ENCODE peak calls at places on chromosomes 2 and 18, in nine cellular contexts. R is GM10248, I is PC-9, A is mucosa of descending colon, E is cardiac fibroblast, J is fibroblast of the aortic adventitia, O is HCT116, U is spleen, Y is AG09319. W is an unnamed sample.

GRCh38 chr18:22324191-22325131 is 93.3 kb downstream of the CTAGE1 start:
- DNase-seq in J (peak), A (peak), I (no peak), E (peak), Y (no peak), U (peak), R (no peak), O (no peak), W (peak)

GRCh38 chr2:72103161-72103560 is 44.5 kb downstream of the CYP26B1 start:
- DNase-seq in E (no peak), R (no peak), A (no peak), I (no peak), O (no peak), J (no peak), U (no peak), Y (no peak), W (no peak)

GRCh38 chr2:134148843-134149472 is 104.9 kb upstream of the MGAT5 start:
- DNase-seq in Y (no peak), J (no peak), E (no peak), O (no peak), I (no peak), R (no peak), U (no peak), A (no peak), W (no peak)

GRCh38 chr2:172772637-172773036 is 37.0 kb downstream of the RAPGEF4 start:
- DNase-seq in U (no peak), J (no peak), O (no peak), A (no peak), R (no peak), Y (no peak), E (peak), I (no peak), W (peak)

GRCh38 chr2:196073521-196073920 is 4.9 kb upstream of the DNAH7 start:
- DNase-seq in Y (no peak), R (no peak), E (no peak), U (no peak), J (no peak), O (no peak), A (peak), I (no peak), W (no peak)

GRCh38 chr2:44912660-44913059 is 28.8 kb upstream of the SIX3 start:
- DNase-seq in A (no peak), R (no peak), U (no peak), E (peak), I (peak), Y (peak), O (no peak), J (peak), W (no peak)

GRCh38 chr18:33440384-33441043 is at the start of gene CCDC178:
- DNase-seq in J (peak), O (no peak), R (peak), I (no peak), U (peak), A (peak), Y (no peak), E (no peak), W (no peak)

GRCh38 chr18:43159091-43159490 is 43.6 kb upstream of the RIT2 start:
- DNase-seq in J (peak), E (peak), O (no peak), R (no peak), Y (no peak), U (no peak), I (no peak), A (no peak), W (no peak)

GRCh38 chr2:109703076-109703475 is 88.9 kb downstream of the SOWAHC start:
- DNase-seq in U (no peak), A (no peak), Y (no peak), O (no peak), E (peak), I (peak), R (no peak), J (no peak), W (no peak)

GRCh38 chr18:6331872-6332271 is 82.8 kb downstream of the L3MBTL4 start:
- DNase-seq in R (no peak), A (no peak), I (no peak), U (no peak), O (no peak), J (no peak), E (no peak), Y (no peak), W (no peak)

GRCh38 chr2:85886585-85886984 is 2.2 kb downstream of the ST3GAL5 start:
- DNase-seq in R (no peak), I (no peak), A (peak), Y (peak), U (no peak), J (peak), O (no peak), E (peak), W (no peak)

GRCh38 chr2:129877795-129878775 is 101.4 kb upstream of the RAB6C start:
- DNase-seq in Y (peak), E (no peak), A (peak), J (peak), U (peak), R (peak), I (no peak), O (no peak), W (no peak)

GRCh38 chr2:104860141-104860790 is 6.4 kb downstream of the POU3F3 start:
- DNase-seq in A (no peak), Y (no peak), J (no peak), R (no peak), U (no peak), O (no peak), E (no peak), I (no peak), W (no peak)

GRCh38 chr2:10004836-10005235 is 38.5 kb upstream of the KLF11 start:
- DNase-seq in J (no peak), U (no peak), R (no peak), I (no peak), O (no peak), A (no peak), Y (no peak), E (no peak), W (no peak)

GRCh38 chr18:33757037-33757436 is 179.0 kb downstream of the ASXL3 start:
- DNase-seq in O (no peak), R (no peak), I (no peak), Y (no peak), E (peak), U (no peak), J (peak), A (no peak), W (no peak)

GRCh38 chr2:212337036-212337435 is 201.6 kb downstream of the ERBB4 start:
- DNase-seq in J (peak), O (no peak), U (no peak), R (no peak), Y (no peak), E (no peak), A (no peak), I (no peak), W (no peak)

GRCh38 chr18:36950282-36950681 is 121.4 kb downstream of the KIAA1328 start:
- DNase-seq in O (no peak), A (no peak), I (no peak), R (no peak), E (no peak), Y (no peak), J (no peak), U (no peak), W (no peak)

GRCh38 chr2:127096280-127096679 is 10.7 kb downstream of the BIN1 start:
- DNase-seq in O (no peak), U (peak), Y (no peak), E (no peak), R (no peak), J (no peak), A (no peak), I (no peak), W (no peak)

GRCh38 chr2:227228061-227228667 is 63.7 kb downstream of the COL4A3 start:
- DNase-seq in E (no peak), R (no peak), I (peak), U (no peak), O (no peak), J (no peak), Y (no peak), A (peak), W (peak)

GRCh38 chr2:45089554-45090261 is 80.5 kb upstream of the SIX2 start:
- DNase-seq in I (no peak), O (no peak), E (no peak), A (no peak), Y (no peak), R (no peak), J (no peak), U (no peak), W (no peak)

GRCh38 chr2:224772494-224772893 is 56.3 kb upstream of the CCDC195 start:
- DNase-seq in J (no peak), Y (no peak), I (no peak), E (no peak), A (no peak), U (no peak), O (no peak), R (no peak), W (no peak)

GRCh38 chr18:35526476-35527120 is 28.8 kb upstream of the INO80C start:
- DNase-seq in I (peak), O (no peak), A (no peak), R (no peak), J (peak), E (peak), U (no peak), Y (no peak), W (no peak)

GRCh38 chr2:201415149-201415548 is 36.1 kb downstream of the TRAK2 start:
- DNase-seq in A (no peak), J (no peak), R (no peak), O (no peak), E (no peak), I (no peak), U (no peak), Y (no peak), W (no peak)

GRCh38 chr2:105143467-105144127 is 97.9 kb upstream of the GPR45 start:
- DNase-seq in J (no peak), E (no peak), I (no peak), O (no peak), R (peak), Y (no peak), U (peak), A (peak), W (peak)

GRCh38 chr2:38514603-38515154 is 88.0 kb downstream of the HNRNPLL start:
- DNase-seq in E (no peak), J (no peak), Y (no peak), I (no peak), A (no peak), O (no peak), R (no peak), U (no peak), W (no peak)

GRCh38 chr18:57859314-57859713 is 56.2 kb upstream of the ATP8B1 start:
- DNase-seq in E (peak), O (peak), A (peak), J (no peak), Y (no peak), I (no peak), U (no peak), R (peak), W (peak)

DNA sequence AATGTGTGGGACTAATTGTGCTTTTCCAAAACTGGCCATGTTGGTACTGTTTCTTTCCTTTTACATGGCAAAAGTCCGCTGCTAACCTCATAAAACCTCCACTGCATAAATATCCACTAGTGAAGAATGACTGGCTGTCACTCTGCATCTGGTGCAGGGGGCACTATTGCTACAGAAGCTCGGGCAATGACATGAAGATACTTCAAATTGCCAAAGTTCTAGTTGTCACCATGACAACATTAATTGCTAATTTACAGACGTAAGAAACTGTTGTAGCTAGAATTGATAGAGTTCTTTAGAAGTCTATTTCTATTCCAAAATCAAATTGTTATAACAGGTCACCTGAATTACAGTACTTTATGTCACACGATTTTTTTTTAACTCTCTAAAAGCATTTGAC is 861 bp downstream of the CFAP210 start:
- DNase-seq in Y (no peak), A (peak), U (no peak), R (no peak), I (no peak), J (no peak), E (no peak), O (peak), W (peak)
- TF ChIP-seq CTCF in Y (peak), A (no peak), U (no peak), R (peak), I (no peak), J (no peak), E (no peak), O (peak), W (peak)

DNA sequence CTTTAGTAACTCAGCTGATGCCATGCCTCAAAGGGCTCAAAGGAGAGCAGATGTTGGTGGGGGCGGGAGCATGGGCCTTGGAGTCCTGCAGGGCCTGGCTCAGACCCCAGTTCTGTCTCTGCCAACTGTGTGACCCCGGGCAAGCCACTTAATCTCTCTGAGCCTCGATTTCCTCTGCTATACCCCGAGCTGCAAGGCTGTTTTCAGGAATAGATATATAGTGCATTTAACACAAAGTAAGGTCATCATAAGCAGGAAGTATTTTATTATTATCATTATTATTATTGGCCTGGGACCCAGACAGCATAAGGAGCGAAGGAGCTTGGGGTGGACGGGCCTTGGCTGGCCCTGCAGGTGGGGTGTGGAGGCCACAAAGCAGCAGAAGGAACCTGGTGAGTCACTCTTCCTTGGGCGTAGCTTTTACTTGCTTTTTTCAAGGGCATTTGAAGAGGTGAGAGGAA is 162.7 kb downstream of the INHBB start:
- DNase-seq in U (peak), I (peak), O (no peak), Y (no peak), J (peak), E (peak), A (no peak), R (no peak), W (no peak)
- TF ChIP-seq CTCF in U (no peak), I (no peak), O (no peak), Y (no peak), J (peak), E (peak), A (no peak), R (no peak), W (no peak)

DNA sequence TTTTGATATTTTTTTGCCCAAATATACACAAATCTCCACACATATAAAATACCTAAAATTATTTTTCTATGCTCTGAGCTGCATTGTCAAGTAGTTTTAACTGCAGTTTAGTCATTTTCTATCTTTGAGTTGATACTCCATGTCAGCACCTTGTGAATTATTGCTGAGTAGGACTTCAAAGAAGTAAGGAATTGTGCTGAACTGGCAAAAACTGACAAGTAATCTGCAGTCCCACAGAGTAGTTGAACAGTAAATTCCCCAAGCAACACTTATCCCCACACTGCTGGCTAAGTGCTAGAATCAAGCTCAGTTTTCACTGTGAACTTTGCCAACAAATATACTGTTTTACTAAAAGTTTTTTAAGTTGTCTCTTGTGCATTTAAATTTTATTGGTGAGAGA is 141.8 kb upstream of the ST6GAL2 start:
- DNase-seq in O (no peak), Y (no peak), J (no peak), U (no peak), R (no peak), I (no peak), E (no peak), A (no peak), W (no peak)
- TF ChIP-seq CTCF in O (no peak), Y (no peak), J (no peak), U (no peak), R (no peak), I (no peak), E (no peak), A (no peak), W (no peak)

GRCh38 chr2:135744761-135745314 is 3.2 kb downstream of the UBXN4 start:
- DNase-seq in I (no peak), O (no peak), J (no peak), A (no peak), R (peak), Y (no peak), E (peak), U (peak), W (peak)
- TF ChIP-seq CTCF in I (no peak), O (peak), J (no peak), A (no peak), R (no peak), Y (no peak), E (peak), U (no peak), W (no peak)

DNA sequence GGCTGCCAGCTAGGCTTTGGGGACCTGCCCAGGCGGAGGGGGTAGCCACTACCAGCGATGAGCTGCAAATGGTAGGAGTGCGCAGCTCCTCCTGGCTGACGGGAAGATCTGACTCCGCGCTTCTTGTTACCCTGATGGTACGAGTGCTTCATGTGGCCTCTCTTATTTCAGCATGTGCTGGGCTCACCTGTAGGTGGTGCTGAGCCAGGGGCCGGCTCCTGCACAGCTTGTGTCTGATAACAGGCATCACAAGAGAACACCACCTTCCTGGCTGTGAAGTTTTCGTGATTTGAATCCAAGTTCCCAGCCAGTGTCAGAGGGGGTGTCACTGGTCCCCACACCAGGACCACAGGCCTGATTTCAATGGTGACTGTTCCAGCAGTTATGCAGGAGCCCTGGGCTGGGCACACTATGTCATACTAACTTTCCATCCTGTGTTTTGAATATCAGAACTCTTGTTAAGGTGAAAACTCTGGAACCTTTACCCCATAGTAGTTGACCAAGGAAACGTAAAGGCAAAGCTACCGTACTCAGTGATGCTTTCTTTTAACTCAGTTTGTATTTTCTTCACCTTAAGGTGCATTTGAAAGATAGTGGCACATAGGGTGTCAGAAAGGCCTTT is 28.0 kb downstream of the APCDD1 start:
- DNase-seq in E (no peak), Y (no peak), U (no peak), R (no peak), O (no peak), A (no peak), J (no peak), I (no peak), W (no peak)
- TF ChIP-seq CTCF in E (no peak), Y (no peak), U (no peak), R (no peak), O (no peak), A (no peak), J (no peak), I (no peak), W (no peak)